ENCODE peak calls at places on chromosome 12, in five cellular contexts. L is CD8-positive, alpha-beta T cell; R is upper lobe of right lung; Y is lower lobe of right lung; E is spleen. I is an unnamed sample.

GRCh38 chr12:117367006-117367638 is 5.7 kb upstream of the NOS1 start:
- DNase-seq in R (no peak), L (peak; percentile 14), E (no peak), Y (peak; percentile 55), I (peak; percentile 74)

GRCh38 chr12:32125455-32126084 is 18.9 kb downstream of the BICD1 start:
- DNase-seq in L (no peak), Y (no peak), E (no peak), R (no peak), I (no peak)

GRCh38 chr12:54140958-54141388 is 47.8 kb downstream of the SMUG1 start:
- DNase-seq in E (no peak), L (no peak), Y (no peak), R (no peak), I (no peak)

GRCh38 chr12:15485466-15485865 is 163.2 kb downstream of the PTPRO start:
- DNase-seq in L (no peak), R (no peak), E (no peak), Y (no peak), I (no peak)

GRCh38 chr12:8014836-8015235 is 17.7 kb upstream of the FOXJ2 start:
- DNase-seq in Y (no peak), E (no peak), R (no peak), L (no peak), I (no peak)

GRCh38 chr12:117967512-117967911 is 1.3 kb downstream of the KSR2 start:
- DNase-seq in L (no peak), R (no peak), Y (no peak), E (no peak), I (no peak)

GRCh38 chr12:10497602-10498001 is 8.1 kb upstream of the EIF2S3B start:
- DNase-seq in Y (no peak), R (no peak), E (peak; percentile 74), L (peak; percentile 57), I (no peak)

GRCh38 chr12:112685321-112685720 is 106.2 kb upstream of the RPH3A start:
- DNase-seq in R (no peak), Y (no peak), E (no peak), L (no peak), I (no peak)

GRCh38 chr12:21413369-21414277 is 23.8 kb upstream of the PYROXD1 start:
- DNase-seq in E (no peak), R (no peak), L (no peak), Y (no peak), I (no peak)

GRCh38 chr12:131793623-131794022 is 34.6 kb upstream of the MMP17 start:
- DNase-seq in R (no peak), Y (no peak), E (no peak), L (no peak), I (no peak)

GRCh38 chr12:10405294-10405693 is 4.3 kb downstream of the KLRC4 start:
- DNase-seq in R (no peak), L (no peak), Y (no peak), E (no peak), I (no peak)

GRCh38 chr12:21416611-21417121 is 20.8 kb upstream of the PYROXD1 start:
- DNase-seq in Y (no peak), R (no peak), E (no peak), L (no peak), I (no peak)

GRCh38 chr12:124236651-124237050 is 58.2 kb upstream of the RFLNA start:
- DNase-seq in E (no peak), L (no peak), Y (no peak), R (no peak), I (no peak)

GRCh38 chr12:10153271-10154144 is 18.4 kb downstream of the OLR1 start:
- DNase-seq in E (peak; percentile 91), Y (peak; percentile 86), R (peak; percentile 87), L (peak; percentile 33), I (peak; percentile 79)

GRCh38 chr12:60872850-60873713 is 1277.3 kb downstream of the SLC16A7 start:
- DNase-seq in R (no peak), E (peak; percentile 63), L (no peak), Y (no peak), I (no peak)

GRCh38 chr12:86838709-86839108 is 582.5 kb upstream of the MGAT4C start:
- DNase-seq in L (no peak), E (no peak), Y (no peak), R (no peak), I (no peak)

GRCh38 chr12:120466560-120467315 is 2.8 kb downstream of the SRSF9 start:
- DNase-seq in L (peak; percentile 5), Y (no peak), R (no peak), E (no peak), I (peak; percentile 47)

GRCh38 chr12:117120787-117121186 is 21.6 kb upstream of the TESC start:
- DNase-seq in R (peak; percentile 39), L (no peak), E (no peak), Y (no peak), I (no peak)

GRCh38 chr12:123916729-123917128 is 55.9 kb downstream of the CCDC92 start:
- DNase-seq in R (no peak), E (peak; percentile 63), L (peak; percentile 34), Y (no peak), I (no peak)

GRCh38 chr12:26839551-26839950 is 6.6 kb upstream of the ITPR2 start:
- DNase-seq in R (no peak), L (no peak), E (no peak), Y (no peak), I (no peak)

GRCh38 chr12:76455582-76456345 is 103.8 kb downstream of the OSBPL8 start:
- DNase-seq in R (no peak), E (no peak), L (no peak), Y (no peak), I (peak; percentile 60)

GRCh38 chr12:69916541-69917270 is 91.7 kb downstream of the MYRFL start:
- DNase-seq in Y (no peak), R (no peak), E (no peak), L (no peak), I (peak; percentile 31)

GRCh38 chr12:69922999-69923398 is 98.0 kb downstream of the MYRFL start:
- DNase-seq in E (no peak), L (no peak), R (no peak), Y (no peak), I (no peak)

GRCh38 chr12:69915964-69916363 is 90.9 kb downstream of the MYRFL start:
- DNase-seq in Y (no peak), R (no peak), E (no peak), L (no peak), I (no peak)

GRCh38 chr12:69918287-69918686 is 93.3 kb downstream of the MYRFL start:
- DNase-seq in R (no peak), Y (no peak), E (no peak), L (no peak), I (no peak)

DNA sequence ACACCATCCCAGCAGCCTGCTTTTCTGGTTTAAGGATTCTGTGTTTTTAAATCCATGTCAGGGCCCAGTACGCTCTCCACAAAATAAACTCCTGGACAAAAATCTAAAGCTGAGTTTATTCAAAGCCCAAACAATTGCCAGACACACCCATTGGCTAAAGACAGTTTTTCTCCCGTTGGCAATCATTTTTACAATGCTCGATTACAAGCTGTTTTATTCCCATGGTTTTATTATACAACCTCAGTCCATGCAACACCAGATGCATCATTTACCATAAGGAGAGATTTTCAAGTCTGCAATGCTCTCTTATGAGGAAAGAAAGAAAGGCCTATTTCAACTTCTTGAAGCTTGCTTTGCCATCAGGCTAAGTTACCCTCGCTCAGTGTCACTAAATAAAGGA is 94.5 kb downstream of the MYRFL start:
- DNase-seq in R (no peak), L (no peak), E (no peak), Y (no peak), I (no peak)
- H3K27ac ChIP-seq in R (no peak overlapping the region), L (no peak overlapping the region), E (no peak overlapping the region), Y (no peak overlapping the region), I (no peak overlapping the region)

GRCh38 chr12:93426406-93426805 is 15.3 kb downstream of the UBE2N start:
- DNase-seq in L (no peak), R (no peak), E (no peak), Y (no peak), I (no peak)
- H3K4me1 ChIP-seq in L (peaks cover 65% of the 10 kb centered on the region), R (peaks cover 68% of the 10 kb centered on the region), E (peaks cover 73% of the 10 kb centered on the region), Y (peaks cover 89% of the 10 kb centered on the region), I (peaks cover 52% of the 10 kb centered on the region)

GRCh38 chr12:6612247-6612646 is 5.1 kb upstream of the CHD4 start:
- DNase-seq in E (no peak), Y (no peak), L (no peak), R (no peak), I (no peak)

GRCh38 chr12:6614513-6615177 is 7.5 kb upstream of the CHD4 start:
- DNase-seq in E (no peak), L (no peak), Y (no peak), R (no peak), I (no peak)

GRCh38 chr12:6613015-6613775 is 6.0 kb upstream of the CHD4 start:
- DNase-seq in Y (peak; percentile 86), E (peak; percentile 88), R (peak; percentile 87), L (no peak), I (peak; percentile 60)

GRCh38 chr12:6612652-6613014 is 5.5 kb upstream of the CHD4 start:
- DNase-seq in E (no peak), L (no peak), R (no peak), Y (no peak), I (no peak)

DNA sequence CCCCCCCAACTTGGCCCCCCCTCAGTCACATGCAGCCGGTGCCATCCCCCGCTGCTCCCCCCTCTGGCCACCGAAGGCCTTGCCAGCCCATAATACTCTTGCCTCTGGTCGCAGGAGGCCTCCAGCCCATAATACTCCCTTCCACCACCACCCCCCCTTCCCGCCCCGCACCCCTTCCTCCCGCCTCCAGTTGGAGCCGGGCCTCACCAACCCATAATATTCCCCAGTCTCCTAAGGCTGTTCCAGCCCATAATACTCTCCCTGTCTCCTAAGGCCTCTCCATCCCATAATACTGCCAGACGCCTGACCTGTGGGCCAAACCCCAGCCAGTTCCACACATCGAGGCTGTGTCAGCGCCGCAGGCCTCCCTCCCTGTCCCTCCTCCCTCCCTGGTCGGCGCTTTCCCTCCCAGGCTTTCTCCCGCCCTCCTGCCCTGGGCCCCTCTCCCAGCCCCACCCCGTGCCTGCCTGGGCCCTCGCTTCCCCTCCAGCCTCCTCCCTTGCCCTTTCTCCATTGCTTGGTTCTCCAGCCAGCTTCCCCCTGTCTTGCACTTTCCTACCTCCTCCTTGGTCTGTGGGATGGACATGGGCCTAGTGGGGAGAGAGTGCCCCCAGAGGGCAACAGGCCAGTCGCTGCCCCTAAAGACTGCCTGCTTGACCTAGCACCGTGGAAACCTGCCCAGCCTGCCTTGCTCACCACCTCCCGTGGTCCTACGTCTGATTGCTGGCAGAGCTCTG is 6.8 kb upstream of the CHD4 start:
- DNase-seq in R (peak; percentile 93), E (peak; percentile 92), L (no peak), Y (peak; percentile 91), I (peak; percentile 99)
- TF ChIP-seq CTCF in R (no peak), E (no peak), L (no peak), Y (no peak), I (peak; percentile 13)

DNA sequence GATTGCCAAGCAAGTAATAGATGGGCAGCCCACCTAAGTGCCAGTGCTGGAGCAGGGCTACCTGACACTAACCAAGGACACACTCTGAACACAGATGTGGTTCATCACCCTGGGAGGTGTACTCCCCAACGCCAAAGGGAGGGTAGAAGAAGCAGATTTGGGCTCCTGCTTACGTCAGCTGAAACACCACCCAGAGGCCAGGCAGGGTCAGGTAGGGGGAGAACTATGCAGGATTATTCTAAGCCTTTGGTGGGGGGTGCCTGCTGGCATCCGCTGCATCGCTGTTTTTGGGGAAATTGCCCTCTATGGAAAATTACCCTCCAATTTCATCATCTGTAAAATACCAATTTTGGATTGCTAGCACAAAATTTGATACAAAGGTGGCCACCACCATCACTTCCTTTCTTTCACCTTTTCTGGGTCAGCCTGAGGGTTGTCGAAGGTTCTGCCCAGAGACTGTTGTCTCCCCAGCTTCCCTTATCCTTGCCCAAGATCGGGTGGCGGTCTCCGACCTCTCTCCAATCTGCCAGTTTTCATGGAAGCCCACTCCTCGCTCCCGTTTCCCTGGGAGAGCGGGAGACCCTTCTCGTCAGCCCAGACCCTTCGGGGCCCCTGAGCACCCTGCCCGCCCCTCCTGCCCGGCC is 535 bp downstream of the BIN2 start:
- DNase-seq in Y (no peak), L (peak; percentile 48), E (peak; percentile 82), R (no peak), I (no peak)
- H3K27ac ChIP-seq in Y (peak overlapping the region; percentile 89), L (peak overlapping the region; percentile 90), E (peak overlapping the region; percentile 98), R (peak overlapping the region; percentile 90), I (no peak overlapping the region)

GRCh38 chr12:49806877-49807276 is 21.3 kb downstream of the NCKAP5L start:
- DNase-seq in L (no peak), R (no peak), Y (no peak), E (no peak), I (no peak)
- H3K4me1 ChIP-seq in L (no peaks in the 10 kb centered on the region), R (peaks cover 23% of the 10 kb centered on the region), Y (peaks cover 29% of the 10 kb centered on the region), E (no peaks in the 10 kb centered on the region), I (peaks cover 31% of the 10 kb centered on the region)